ENCODE peak calls at places on chromosomes 6 and 20, in six cellular contexts. One of them, this sample, is unnamed. For H4K20me1 and H3K4me1, the result is how much of the 10 kb centered on the place peaks cover.

GRCh38 chr6:69164564-69165252 is 529.6 kb downstream of the ADGRB3 start:
- DNase-seq in astrocyte: no peak
- DNase-seq in IMR-90: no peak
- DNase-seq in H9: peak
- DNase-seq in endothelial cell of umbilical vein: no peak
- DNase-seq in keratinocyte: no peak
- DNase-seq in this sample: no peak

GRCh38 chr6:114747995-114748625 is 405.3 kb upstream of the HS3ST5 start:
- DNase-seq in keratinocyte: peak
- DNase-seq in astrocyte: peak
- DNase-seq in H9: no peak
- DNase-seq in endothelial cell of umbilical vein: peak
- DNase-seq in IMR-90: peak
- DNase-seq in this sample: peak

GRCh38 chr6:157464653-157465535 is 83.9 kb downstream of the ZDHHC14 start:
- DNase-seq in keratinocyte: no peak
- DNase-seq in IMR-90: no peak
- DNase-seq in H9: no peak
- DNase-seq in astrocyte: no peak
- DNase-seq in endothelial cell of umbilical vein: no peak
- DNase-seq in this sample: no peak

GRCh38 chr6:80962382-80962781 is 790.1 kb downstream of the TENT5A start:
- DNase-seq in H9: no peak
- DNase-seq in keratinocyte: no peak
- DNase-seq in IMR-90: no peak
- DNase-seq in endothelial cell of umbilical vein: no peak
- DNase-seq in astrocyte: no peak
- DNase-seq in this sample: no peak

GRCh38 chr6:166776571-166776970 is 149.5 kb upstream of the RPS6KA2 start:
- DNase-seq in endothelial cell of umbilical vein: no peak
- DNase-seq in H9: no peak
- DNase-seq in keratinocyte: no peak
- DNase-seq in IMR-90: no peak
- DNase-seq in astrocyte: no peak
- DNase-seq in this sample: no peak

GRCh38 chr6:153980176-153980575 is 58.9 kb upstream of the OPRM1 start:
- DNase-seq in H9: no peak
- DNase-seq in astrocyte: no peak
- DNase-seq in keratinocyte: no peak
- DNase-seq in endothelial cell of umbilical vein: no peak
- DNase-seq in IMR-90: no peak
- DNase-seq in this sample: no peak

GRCh38 chr6:27250955-27251671 is 3.6 kb downstream of the PRSS16 start:
- DNase-seq in astrocyte: no peak
- DNase-seq in IMR-90: no peak
- DNase-seq in endothelial cell of umbilical vein: no peak
- DNase-seq in keratinocyte: peak
- DNase-seq in H9: peak
- DNase-seq in this sample: peak

GRCh38 chr20:57456116-57456515 is 64.9 kb downstream of the RBM38 start:
- DNase-seq in endothelial cell of umbilical vein: no peak
- DNase-seq in H9: no peak
- DNase-seq in IMR-90: no peak
- DNase-seq in keratinocyte: no peak
- DNase-seq in astrocyte: no peak
- DNase-seq in this sample: no peak

GRCh38 chr6:31541059-31541657 is 645 bp downstream of the DDX39B start:
- DNase-seq in keratinocyte: no peak
- DNase-seq in IMR-90: peak
- DNase-seq in endothelial cell of umbilical vein: no peak
- DNase-seq in astrocyte: peak
- DNase-seq in H9: no peak
- DNase-seq in this sample: peak

GRCh38 chr6:134630468-134631180 is 312.7 kb upstream of the SGK1 start:
- DNase-seq in keratinocyte: no peak
- DNase-seq in H9: no peak
- DNase-seq in endothelial cell of umbilical vein: no peak
- DNase-seq in astrocyte: no peak
- DNase-seq in IMR-90: no peak
- DNase-seq in this sample: peak

DNA sequence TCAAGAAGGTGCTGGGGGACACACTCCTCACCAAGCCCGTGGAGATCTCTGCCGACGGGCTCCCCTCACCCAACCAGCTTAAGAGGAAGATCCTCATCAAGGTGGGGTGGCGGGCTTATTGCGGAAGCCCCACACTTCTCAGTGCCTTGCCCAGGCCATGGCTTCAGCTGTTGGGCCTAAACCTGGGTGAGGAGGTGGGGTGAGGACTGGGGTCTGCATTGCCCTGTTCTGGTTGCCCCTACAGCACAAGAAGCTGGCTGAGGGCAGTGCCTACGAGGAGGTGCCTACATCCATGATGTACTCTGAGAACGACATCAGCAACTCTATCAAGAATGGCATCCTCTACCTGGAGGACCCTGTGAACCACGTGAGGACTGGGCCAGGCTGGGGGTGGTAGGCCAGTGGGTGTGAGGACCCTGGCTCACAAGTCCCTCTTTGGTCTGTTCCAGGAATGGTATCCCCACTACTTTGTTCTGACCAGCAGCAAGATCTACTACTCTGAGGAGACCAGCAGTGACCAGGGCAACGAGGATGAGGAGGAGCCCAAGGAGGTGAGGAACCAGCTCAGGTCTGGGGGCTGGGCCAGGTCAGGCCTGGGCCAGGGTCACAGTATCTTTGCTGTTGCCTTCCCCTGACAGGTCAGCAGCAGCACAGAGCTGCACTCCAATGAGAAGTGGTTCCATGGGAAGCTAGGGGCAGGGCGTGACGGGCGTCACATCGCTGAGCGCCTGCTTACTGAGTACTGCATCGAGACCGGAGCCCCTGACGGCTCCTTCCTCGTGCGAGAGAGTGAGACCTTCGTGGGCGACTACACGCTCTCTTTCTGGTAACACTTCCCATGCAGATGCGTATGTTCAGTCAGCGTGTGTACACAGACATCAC is 27.9 kb downstream of the PLCG1 start:
- DNase-seq in H9: no peak
- DNase-seq in keratinocyte: no peak
- DNase-seq in astrocyte: no peak
- DNase-seq in IMR-90: no peak
- DNase-seq in endothelial cell of umbilical vein: no peak
- DNase-seq in this sample: no peak
- H4K20me1 ChIP-seq in H9: under half
- H4K20me1 ChIP-seq in keratinocyte: under half
- H4K20me1 ChIP-seq in astrocyte: half or more
- H4K20me1 ChIP-seq in IMR-90: under half
- H4K20me1 ChIP-seq in endothelial cell of umbilical vein: under half
- H4K20me1 ChIP-seq in this sample: under half

GRCh38 chr6:87731080-87731479 is 29.0 kb upstream of the AKIRIN2 start:
- DNase-seq in H9: no peak
- DNase-seq in astrocyte: no peak
- DNase-seq in endothelial cell of umbilical vein: no peak
- DNase-seq in keratinocyte: no peak
- DNase-seq in IMR-90: no peak
- DNase-seq in this sample: no peak
- H3K27ac ChIP-seq in H9: no peak
- H3K27ac ChIP-seq in astrocyte: no peak
- H3K27ac ChIP-seq in endothelial cell of umbilical vein: no peak
- H3K27ac ChIP-seq in keratinocyte: peak
- H3K27ac ChIP-seq in IMR-90: no peak
- H3K27ac ChIP-seq in this sample: no peak

GRCh38 chr6:95815389-95816056 is 200.3 kb upstream of the FUT9 start:
- DNase-seq in keratinocyte: no peak
- DNase-seq in H9: no peak
- DNase-seq in IMR-90: no peak
- DNase-seq in endothelial cell of umbilical vein: no peak
- DNase-seq in astrocyte: no peak
- DNase-seq in this sample: no peak
- H3K4me1 ChIP-seq in keratinocyte: under half
- H3K4me1 ChIP-seq in H9: under half
- H3K4me1 ChIP-seq in IMR-90: under half
- H3K4me1 ChIP-seq in endothelial cell of umbilical vein: under half
- H3K4me1 ChIP-seq in astrocyte: under half
- H3K4me1 ChIP-seq in this sample: under half

GRCh38 chr6:37820713-37821069 is 1.2 kb downstream of the ZFAND3 start:
- DNase-seq in IMR-90: no peak
- DNase-seq in astrocyte: no peak
- DNase-seq in H9: no peak
- DNase-seq in keratinocyte: no peak
- DNase-seq in endothelial cell of umbilical vein: no peak
- DNase-seq in this sample: peak
- H4K20me1 ChIP-seq in IMR-90: under half
- H4K20me1 ChIP-seq in astrocyte: half or more
- H4K20me1 ChIP-seq in H9: under half
- H4K20me1 ChIP-seq in keratinocyte: under half
- H4K20me1 ChIP-seq in endothelial cell of umbilical vein: under half
- H4K20me1 ChIP-seq in this sample: under half